ENCODE peak calls at places on chromosomes 2 and 18, in eight cellular contexts. One of them, this sample, is unnamed.

GRCh38 chr18:13257361-13257980 is 38.9 kb downstream of the LDLRAD4 start:
- DNase-seq in neuronal stem cell: no peak
- DNase-seq in CD8-positive, alpha-beta memory T cell: no peak
- DNase-seq in PC-3: no peak
- DNase-seq in mesendoderm: no peak
- DNase-seq in upper lobe of left lung: no peak
- DNase-seq in cardiac muscle cell: no peak
- DNase-seq in aorta: no peak
- DNase-seq in this sample: no peak

GRCh38 chr2:242011991-242012764 is 142.6 kb downstream of the RTP5 start:
- DNase-seq in CD8-positive, alpha-beta memory T cell: no peak
- DNase-seq in neuronal stem cell: no peak
- DNase-seq in PC-3: no peak
- DNase-seq in mesendoderm: no peak
- DNase-seq in cardiac muscle cell: no peak
- DNase-seq in aorta: peak
- DNase-seq in upper lobe of left lung: no peak
- DNase-seq in this sample: no peak

GRCh38 chr2:47891369-47892337 is 14.6 kb downstream of the FBXO11 start:
- DNase-seq in neuronal stem cell: no peak
- DNase-seq in mesendoderm: no peak
- DNase-seq in aorta: no peak
- DNase-seq in upper lobe of left lung: no peak
- DNase-seq in cardiac muscle cell: no peak
- DNase-seq in CD8-positive, alpha-beta memory T cell: no peak
- DNase-seq in PC-3: no peak
- DNase-seq in this sample: no peak

GRCh38 chr18:11872479-11873136 is 21.4 kb downstream of the CHMP1B start:
- DNase-seq in neuronal stem cell: no peak
- DNase-seq in aorta: no peak
- DNase-seq in cardiac muscle cell: peak
- DNase-seq in PC-3: peak
- DNase-seq in upper lobe of left lung: no peak
- DNase-seq in mesendoderm: peak
- DNase-seq in CD8-positive, alpha-beta memory T cell: no peak
- DNase-seq in this sample: no peak

GRCh38 chr2:181457121-181457740 is at the start of gene ITGA4:
- DNase-seq in upper lobe of left lung: peak
- DNase-seq in PC-3: peak
- DNase-seq in cardiac muscle cell: peak
- DNase-seq in aorta: peak
- DNase-seq in CD8-positive, alpha-beta memory T cell: peak
- DNase-seq in neuronal stem cell: peak
- DNase-seq in mesendoderm: peak
- DNase-seq in this sample: peak

GRCh38 chr2:136378712-136379595 is 261.0 kb upstream of the CXCR4 start:
- DNase-seq in upper lobe of left lung: no peak
- DNase-seq in mesendoderm: peak
- DNase-seq in cardiac muscle cell: peak
- DNase-seq in neuronal stem cell: peak
- DNase-seq in PC-3: peak
- DNase-seq in aorta: peak
- DNase-seq in CD8-positive, alpha-beta memory T cell: peak
- DNase-seq in this sample: peak

GRCh38 chr2:24984912-24985311 is 13.2 kb upstream of the DNAJC27 start:
- DNase-seq in CD8-positive, alpha-beta memory T cell: no peak
- DNase-seq in aorta: peak
- DNase-seq in PC-3: no peak
- DNase-seq in cardiac muscle cell: peak
- DNase-seq in neuronal stem cell: peak
- DNase-seq in mesendoderm: peak
- DNase-seq in upper lobe of left lung: no peak
- DNase-seq in this sample: no peak

GRCh38 chr2:207083361-207084080 is 82.2 kb downstream of the KLF7 start:
- DNase-seq in mesendoderm: no peak
- DNase-seq in upper lobe of left lung: no peak
- DNase-seq in aorta: no peak
- DNase-seq in cardiac muscle cell: no peak
- DNase-seq in PC-3: no peak
- DNase-seq in CD8-positive, alpha-beta memory T cell: no peak
- DNase-seq in neuronal stem cell: no peak
- DNase-seq in this sample: no peak

GRCh38 chr2:172947461-172947860 is 128.2 kb upstream of the MAP3K20 start:
- DNase-seq in mesendoderm: no peak
- DNase-seq in upper lobe of left lung: no peak
- DNase-seq in aorta: no peak
- DNase-seq in cardiac muscle cell: no peak
- DNase-seq in CD8-positive, alpha-beta memory T cell: no peak
- DNase-seq in PC-3: no peak
- DNase-seq in neuronal stem cell: no peak
- DNase-seq in this sample: no peak

GRCh38 chr2:62578837-62579640 is 73.0 kb upstream of the TMEM17 start:
- DNase-seq in upper lobe of left lung: no peak
- DNase-seq in aorta: no peak
- DNase-seq in neuronal stem cell: no peak
- DNase-seq in PC-3: peak
- DNase-seq in CD8-positive, alpha-beta memory T cell: no peak
- DNase-seq in cardiac muscle cell: no peak
- DNase-seq in mesendoderm: no peak
- DNase-seq in this sample: no peak

GRCh38 chr18:57575542-57575941 is 11.0 kb downstream of the FECH start:
- DNase-seq in neuronal stem cell: no peak
- DNase-seq in PC-3: no peak
- DNase-seq in mesendoderm: no peak
- DNase-seq in CD8-positive, alpha-beta memory T cell: no peak
- DNase-seq in upper lobe of left lung: no peak
- DNase-seq in aorta: no peak
- DNase-seq in cardiac muscle cell: no peak
- DNase-seq in this sample: no peak

GRCh38 chr2:53173126-53173525 is 594.5 kb upstream of the CHAC2 start:
- DNase-seq in mesendoderm: no peak
- DNase-seq in PC-3: no peak
- DNase-seq in CD8-positive, alpha-beta memory T cell: no peak
- DNase-seq in aorta: no peak
- DNase-seq in upper lobe of left lung: no peak
- DNase-seq in cardiac muscle cell: no peak
- DNase-seq in neuronal stem cell: no peak
- DNase-seq in this sample: no peak

GRCh38 chr2:53181759-53182158 is 585.8 kb upstream of the CHAC2 start:
- DNase-seq in cardiac muscle cell: no peak
- DNase-seq in upper lobe of left lung: no peak
- DNase-seq in PC-3: no peak
- DNase-seq in neuronal stem cell: no peak
- DNase-seq in aorta: no peak
- DNase-seq in mesendoderm: peak
- DNase-seq in CD8-positive, alpha-beta memory T cell: no peak
- DNase-seq in this sample: no peak

GRCh38 chr2:53173698-53174455 is 593.7 kb upstream of the CHAC2 start:
- DNase-seq in CD8-positive, alpha-beta memory T cell: no peak
- DNase-seq in PC-3: no peak
- DNase-seq in aorta: no peak
- DNase-seq in cardiac muscle cell: no peak
- DNase-seq in mesendoderm: no peak
- DNase-seq in neuronal stem cell: no peak
- DNase-seq in upper lobe of left lung: no peak
- DNase-seq in this sample: no peak

GRCh38 chr2:53174539-53174938 is 593.1 kb upstream of the CHAC2 start:
- DNase-seq in upper lobe of left lung: no peak
- DNase-seq in neuronal stem cell: no peak
- DNase-seq in CD8-positive, alpha-beta memory T cell: no peak
- DNase-seq in cardiac muscle cell: no peak
- DNase-seq in aorta: no peak
- DNase-seq in mesendoderm: no peak
- DNase-seq in PC-3: peak
- DNase-seq in this sample: no peak

GRCh38 chr2:53177342-53177741 is 590.3 kb upstream of the CHAC2 start:
- DNase-seq in CD8-positive, alpha-beta memory T cell: no peak
- DNase-seq in neuronal stem cell: no peak
- DNase-seq in upper lobe of left lung: no peak
- DNase-seq in mesendoderm: no peak
- DNase-seq in cardiac muscle cell: no peak
- DNase-seq in PC-3: no peak
- DNase-seq in aorta: no peak
- DNase-seq in this sample: no peak
- H3K4me3 ChIP-seq in CD8-positive, alpha-beta memory T cell: no peak
- H3K4me3 ChIP-seq in neuronal stem cell: no peak
- H3K4me3 ChIP-seq in upper lobe of left lung: no peak
- H3K4me3 ChIP-seq in mesendoderm: no peak
- H3K4me3 ChIP-seq in cardiac muscle cell: no peak
- H3K4me3 ChIP-seq in PC-3: no peak
- H3K4me3 ChIP-seq in aorta: no peak
- H3K4me3 ChIP-seq in this sample: no peak

DNA sequence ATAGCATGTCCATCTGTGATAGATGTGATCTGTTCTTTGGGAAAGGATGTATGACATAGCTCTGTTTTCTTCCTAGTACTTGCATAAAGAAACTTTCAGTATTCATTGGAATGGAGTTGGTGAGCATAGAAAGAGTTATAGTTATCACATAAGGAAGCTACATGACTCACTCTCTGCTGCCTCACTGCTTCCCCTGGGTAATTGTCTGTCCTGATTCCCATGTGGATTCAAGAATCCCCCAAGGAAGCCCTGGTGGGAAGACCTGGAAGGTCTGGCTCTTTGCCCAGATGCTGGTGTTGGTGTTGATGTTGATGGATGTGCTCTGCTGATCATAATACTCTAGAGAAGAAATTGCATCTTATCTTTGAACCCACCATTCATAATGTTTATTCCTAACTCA is 60.6 kb downstream of the PTPN4 start:
- DNase-seq in CD8-positive, alpha-beta memory T cell: no peak
- DNase-seq in aorta: no peak
- DNase-seq in PC-3: peak
- DNase-seq in cardiac muscle cell: no peak
- DNase-seq in neuronal stem cell: no peak
- DNase-seq in mesendoderm: peak
- DNase-seq in upper lobe of left lung: no peak
- DNase-seq in this sample: no peak
- H3K27ac ChIP-seq in CD8-positive, alpha-beta memory T cell: no peak
- H3K27ac ChIP-seq in aorta: no peak
- H3K27ac ChIP-seq in PC-3: no peak
- H3K27ac ChIP-seq in cardiac muscle cell: no peak
- H3K27ac ChIP-seq in neuronal stem cell: no peak
- H3K27ac ChIP-seq in mesendoderm: no peak
- H3K27ac ChIP-seq in upper lobe of left lung: no peak
- H3K27ac ChIP-seq in this sample: no peak

DNA sequence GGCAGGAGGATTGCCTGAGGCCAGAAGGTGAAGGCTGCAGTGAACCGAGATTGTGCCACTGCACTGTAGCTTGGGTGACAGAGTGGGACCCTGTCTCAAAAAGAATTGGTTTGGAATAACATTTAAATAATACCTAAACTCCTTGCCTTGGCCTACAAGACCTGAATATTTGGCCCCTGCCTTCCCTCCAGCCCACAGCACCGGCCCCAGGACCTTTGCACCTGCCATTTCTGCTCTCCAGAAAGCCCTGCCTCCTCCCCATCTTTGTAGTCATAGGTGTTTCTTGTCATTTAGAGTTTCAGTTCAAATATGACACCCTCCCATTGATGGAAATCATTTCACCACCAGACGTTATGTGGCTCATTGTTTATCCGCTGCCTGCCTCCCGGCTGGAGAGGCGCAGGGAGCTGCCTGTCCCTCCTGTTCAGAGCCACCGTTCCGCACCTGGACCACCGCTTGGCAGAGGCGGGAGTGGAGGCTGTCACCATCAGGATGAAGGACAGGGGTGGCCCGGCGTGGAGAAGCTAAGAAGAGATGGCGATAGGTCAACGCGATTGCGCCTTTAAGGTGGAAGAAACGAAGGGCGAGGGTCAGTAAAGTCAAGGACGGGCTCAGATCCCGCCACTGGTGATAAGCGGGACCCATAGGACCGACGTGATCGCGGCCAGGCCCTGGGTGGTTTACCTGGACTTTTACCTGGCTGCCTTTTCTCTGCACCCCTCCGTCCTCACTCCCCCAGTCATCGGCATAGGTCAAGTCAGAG is 638 bp upstream of the LPIN1 start:
- DNase-seq in PC-3: no peak
- DNase-seq in neuronal stem cell: no peak
- DNase-seq in CD8-positive, alpha-beta memory T cell: peak
- DNase-seq in aorta: no peak
- DNase-seq in upper lobe of left lung: no peak
- DNase-seq in mesendoderm: no peak
- DNase-seq in cardiac muscle cell: no peak
- DNase-seq in this sample: no peak
- H3K4me3 ChIP-seq in PC-3: peak
- H3K4me3 ChIP-seq in neuronal stem cell: no peak
- H3K4me3 ChIP-seq in CD8-positive, alpha-beta memory T cell: peak
- H3K4me3 ChIP-seq in aorta: no peak
- H3K4me3 ChIP-seq in upper lobe of left lung: no peak
- H3K4me3 ChIP-seq in mesendoderm: no peak
- H3K4me3 ChIP-seq in cardiac muscle cell: no peak
- H3K4me3 ChIP-seq in this sample: peak

GRCh38 chr2:285990-286389 is 1.9 kb downstream of the ALKAL2 start:
- DNase-seq in cardiac muscle cell: no peak
- DNase-seq in PC-3: no peak
- DNase-seq in mesendoderm: no peak
- DNase-seq in CD8-positive, alpha-beta memory T cell: no peak
- DNase-seq in aorta: no peak
- DNase-seq in neuronal stem cell: no peak
- DNase-seq in upper lobe of left lung: no peak
- DNase-seq in this sample: no peak

GRCh38 chr2:284896-285492 is 2.9 kb downstream of the ALKAL2 start:
- DNase-seq in upper lobe of left lung: no peak
- DNase-seq in mesendoderm: no peak
- DNase-seq in neuronal stem cell: no peak
- DNase-seq in aorta: no peak
- DNase-seq in CD8-positive, alpha-beta memory T cell: no peak
- DNase-seq in PC-3: peak
- DNase-seq in cardiac muscle cell: no peak
- DNase-seq in this sample: no peak

GRCh38 chr2:286774-287392 is 1.0 kb downstream of the ALKAL2 start:
- DNase-seq in aorta: no peak
- DNase-seq in CD8-positive, alpha-beta memory T cell: no peak
- DNase-seq in mesendoderm: peak
- DNase-seq in PC-3: no peak
- DNase-seq in cardiac muscle cell: no peak
- DNase-seq in upper lobe of left lung: no peak
- DNase-seq in neuronal stem cell: no peak
- DNase-seq in this sample: no peak

GRCh38 chr2:283996-284794 is 3.7 kb downstream of the ALKAL2 start:
- DNase-seq in mesendoderm: peak
- DNase-seq in aorta: no peak
- DNase-seq in CD8-positive, alpha-beta memory T cell: no peak
- DNase-seq in neuronal stem cell: no peak
- DNase-seq in PC-3: no peak
- DNase-seq in cardiac muscle cell: no peak
- DNase-seq in upper lobe of left lung: no peak
- DNase-seq in this sample: no peak

GRCh38 chr2:285506-285905 is 2.4 kb downstream of the ALKAL2 start:
- DNase-seq in PC-3: peak
- DNase-seq in mesendoderm: peak
- DNase-seq in cardiac muscle cell: no peak
- DNase-seq in neuronal stem cell: no peak
- DNase-seq in upper lobe of left lung: no peak
- DNase-seq in CD8-positive, alpha-beta memory T cell: no peak
- DNase-seq in aorta: no peak
- DNase-seq in this sample: no peak
- H3K27ac ChIP-seq in PC-3: no peak
- H3K27ac ChIP-seq in mesendoderm: no peak
- H3K27ac ChIP-seq in cardiac muscle cell: no peak
- H3K27ac ChIP-seq in neuronal stem cell: no peak
- H3K27ac ChIP-seq in upper lobe of left lung: no peak
- H3K27ac ChIP-seq in CD8-positive, alpha-beta memory T cell: no peak
- H3K27ac ChIP-seq in aorta: no peak
- H3K27ac ChIP-seq in this sample: no peak

This sample was measured in CD8-positive, alpha-beta T cell.